ENCODE peak calls at places on chromosome 1, in eight cellular contexts. One of them, this sample, is unnamed.

GRCh38 chr1:195495720-195496635 is 1112.3 kb downstream of the KCNT2 start:
- DNase-seq in HFF-Myc: no peak
- DNase-seq in thoracic aorta: no peak
- DNase-seq in neural crest cell: no peak
- DNase-seq in fibroblast of lung: no peak
- DNase-seq in body of pancreas: no peak
- DNase-seq in astrocyte of the spinal cord: no peak
- DNase-seq in type B pancreatic cell: no peak
- DNase-seq in this sample: no peak

GRCh38 chr1:27519341-27520258 is 29.6 kb upstream of the WASF2 start:
- DNase-seq in HFF-Myc: no peak
- DNase-seq in thoracic aorta: no peak
- DNase-seq in neural crest cell: peak; percentile 57
- DNase-seq in fibroblast of lung: no peak
- DNase-seq in body of pancreas: no peak
- DNase-seq in astrocyte of the spinal cord: no peak
- DNase-seq in type B pancreatic cell: no peak
- DNase-seq in this sample: no peak

GRCh38 chr1:110555807-110556470 is 37.0 kb upstream of the KCNA10 start:
- DNase-seq in HFF-Myc: no peak
- DNase-seq in thoracic aorta: no peak
- DNase-seq in neural crest cell: no peak
- DNase-seq in fibroblast of lung: no peak
- DNase-seq in body of pancreas: peak; percentile 32
- DNase-seq in astrocyte of the spinal cord: no peak
- DNase-seq in type B pancreatic cell: peak; percentile 53
- DNase-seq in this sample: peak; percentile 8

GRCh38 chr1:28195780-28196179 is 19.3 kb upstream of the PTAFR start:
- DNase-seq in HFF-Myc: no peak
- DNase-seq in thoracic aorta: no peak
- DNase-seq in neural crest cell: no peak
- DNase-seq in fibroblast of lung: no peak
- DNase-seq in body of pancreas: no peak
- DNase-seq in astrocyte of the spinal cord: no peak
- DNase-seq in type B pancreatic cell: no peak
- DNase-seq in this sample: no peak

GRCh38 chr1:7420706-7421105 is 350.4 kb upstream of the VAMP3 start:
- DNase-seq in HFF-Myc: no peak
- DNase-seq in thoracic aorta: no peak
- DNase-seq in neural crest cell: no peak
- DNase-seq in fibroblast of lung: no peak
- DNase-seq in body of pancreas: peak; percentile 7
- DNase-seq in astrocyte of the spinal cord: no peak
- DNase-seq in type B pancreatic cell: peak; percentile 24
- DNase-seq in this sample: no peak

GRCh38 chr1:10918531-10918930 is 93.9 kb upstream of the TARDBP start:
- DNase-seq in HFF-Myc: no peak
- DNase-seq in thoracic aorta: no peak
- DNase-seq in neural crest cell: no peak
- DNase-seq in fibroblast of lung: peak; percentile 89
- DNase-seq in body of pancreas: no peak
- DNase-seq in astrocyte of the spinal cord: peak; percentile 63
- DNase-seq in type B pancreatic cell: no peak
- DNase-seq in this sample: no peak

GRCh38 chr1:44276901-44277300 is 63.6 kb downstream of the DMAP1 start:
- DNase-seq in HFF-Myc: no peak
- DNase-seq in thoracic aorta: no peak
- DNase-seq in neural crest cell: no peak
- DNase-seq in fibroblast of lung: peak; percentile 14
- DNase-seq in body of pancreas: no peak
- DNase-seq in astrocyte of the spinal cord: no peak
- DNase-seq in type B pancreatic cell: no peak
- DNase-seq in this sample: peak; percentile 5

GRCh38 chr1:224528900-224529299 is 87.2 kb upstream of the CNIH3 start:
- DNase-seq in HFF-Myc: peak; percentile 84
- DNase-seq in thoracic aorta: no peak
- DNase-seq in neural crest cell: no peak
- DNase-seq in fibroblast of lung: peak; percentile 92
- DNase-seq in body of pancreas: no peak
- DNase-seq in astrocyte of the spinal cord: peak; percentile 89
- DNase-seq in type B pancreatic cell: no peak
- DNase-seq in this sample: peak; percentile 76

GRCh38 chr1:11560061-11560460 is 81.1 kb downstream of the DISP3 start:
- DNase-seq in HFF-Myc: no peak
- DNase-seq in thoracic aorta: no peak
- DNase-seq in neural crest cell: no peak
- DNase-seq in fibroblast of lung: no peak
- DNase-seq in body of pancreas: no peak
- DNase-seq in astrocyte of the spinal cord: no peak
- DNase-seq in type B pancreatic cell: no peak
- DNase-seq in this sample: no peak

GRCh38 chr1:23528245-23528978 is 2.6 kb downstream of the E2F2 start:
- DNase-seq in HFF-Myc: peak; percentile 83
- DNase-seq in thoracic aorta: peak; percentile 21
- DNase-seq in neural crest cell: no peak
- DNase-seq in fibroblast of lung: peak; percentile 69
- DNase-seq in body of pancreas: peak; percentile 83
- DNase-seq in astrocyte of the spinal cord: peak; percentile 65
- DNase-seq in type B pancreatic cell: no peak
- DNase-seq in this sample: peak; percentile 97

GRCh38 chr1:78570539-78570938 is 49.7 kb upstream of the IFI44L start:
- DNase-seq in HFF-Myc: no peak
- DNase-seq in thoracic aorta: no peak
- DNase-seq in neural crest cell: no peak
- DNase-seq in fibroblast of lung: no peak
- DNase-seq in body of pancreas: no peak
- DNase-seq in astrocyte of the spinal cord: no peak
- DNase-seq in type B pancreatic cell: no peak
- DNase-seq in this sample: peak; percentile 9

GRCh38 chr1:70509996-70510876 is 99.2 kb downstream of the CTH start:
- DNase-seq in HFF-Myc: peak; percentile 75
- DNase-seq in thoracic aorta: no peak
- DNase-seq in neural crest cell: no peak
- DNase-seq in fibroblast of lung: peak; percentile 89
- DNase-seq in body of pancreas: peak; percentile 13
- DNase-seq in astrocyte of the spinal cord: peak; percentile 96
- DNase-seq in type B pancreatic cell: no peak
- DNase-seq in this sample: peak; percentile 88

GRCh38 chr1:66207484-66207883 is 326.5 kb upstream of the SGIP1 start:
- DNase-seq in HFF-Myc: no peak
- DNase-seq in thoracic aorta: no peak
- DNase-seq in neural crest cell: no peak
- DNase-seq in fibroblast of lung: peak; percentile 81
- DNase-seq in body of pancreas: no peak
- DNase-seq in astrocyte of the spinal cord: peak; percentile 58
- DNase-seq in type B pancreatic cell: no peak
- DNase-seq in this sample: peak; percentile 12

GRCh38 chr1:225451340-225451739 is 23.5 kb upstream of the LBR start:
- DNase-seq in HFF-Myc: no peak
- DNase-seq in thoracic aorta: no peak
- DNase-seq in neural crest cell: no peak
- DNase-seq in fibroblast of lung: no peak
- DNase-seq in body of pancreas: no peak
- DNase-seq in astrocyte of the spinal cord: no peak
- DNase-seq in type B pancreatic cell: no peak
- DNase-seq in this sample: no peak

GRCh38 chr1:204705888-204706837 is 20.6 kb upstream of the LRRN2 start:
- DNase-seq in HFF-Myc: no peak
- DNase-seq in thoracic aorta: no peak
- DNase-seq in neural crest cell: no peak
- DNase-seq in fibroblast of lung: no peak
- DNase-seq in body of pancreas: no peak
- DNase-seq in astrocyte of the spinal cord: no peak
- DNase-seq in type B pancreatic cell: no peak
- DNase-seq in this sample: no peak

GRCh38 chr1:44464361-44464760 is 59.3 kb downstream of the RNF220 start:
- DNase-seq in HFF-Myc: no peak
- DNase-seq in thoracic aorta: no peak
- DNase-seq in neural crest cell: no peak
- DNase-seq in fibroblast of lung: peak; percentile 74
- DNase-seq in body of pancreas: no peak
- DNase-seq in astrocyte of the spinal cord: peak; percentile 22
- DNase-seq in type B pancreatic cell: no peak
- DNase-seq in this sample: no peak

GRCh38 chr1:156860639-156861423 is at the start of gene NTRK1:
- DNase-seq in HFF-Myc: no peak
- DNase-seq in thoracic aorta: no peak
- DNase-seq in neural crest cell: no peak
- DNase-seq in fibroblast of lung: peak; percentile 30
- DNase-seq in body of pancreas: no peak
- DNase-seq in astrocyte of the spinal cord: no peak
- DNase-seq in type B pancreatic cell: no peak
- DNase-seq in this sample: peak; percentile 24

GRCh38 chr1:15153842-15154479 is 414 bp downstream of the TMEM51 start:
- DNase-seq in HFF-Myc: no peak
- DNase-seq in thoracic aorta: no peak
- DNase-seq in neural crest cell: peak; percentile 68
- DNase-seq in fibroblast of lung: peak; percentile 51
- DNase-seq in body of pancreas: peak; percentile 76
- DNase-seq in astrocyte of the spinal cord: peak; percentile 43
- DNase-seq in type B pancreatic cell: peak; percentile 80
- DNase-seq in this sample: peak; percentile 65
- TF ChIP-seq CTCF in HFF-Myc: peak; percentile 67
- TF ChIP-seq CTCF in thoracic aorta: peak; percentile 61
- TF ChIP-seq CTCF in neural crest cell: peak; percentile 79
- TF ChIP-seq CTCF in fibroblast of lung: peak; percentile 71
- TF ChIP-seq CTCF in body of pancreas: peak; percentile 83
- TF ChIP-seq CTCF in astrocyte of the spinal cord: peak; percentile 78
- TF ChIP-seq CTCF in type B pancreatic cell: peak; percentile 84
- TF ChIP-seq CTCF in this sample: peak; percentile 83

GRCh38 chr1:203036537-203036936 is 10.2 kb downstream of the PPFIA4 start:
- DNase-seq in HFF-Myc: no peak
- DNase-seq in thoracic aorta: no peak
- DNase-seq in neural crest cell: no peak
- DNase-seq in fibroblast of lung: no peak
- DNase-seq in body of pancreas: no peak
- DNase-seq in astrocyte of the spinal cord: no peak
- DNase-seq in type B pancreatic cell: no peak
- DNase-seq in this sample: no peak

GRCh38 chr1:203036135-203036534 is 9.8 kb downstream of the PPFIA4 start:
- DNase-seq in HFF-Myc: no peak
- DNase-seq in thoracic aorta: no peak
- DNase-seq in neural crest cell: no peak
- DNase-seq in fibroblast of lung: peak; percentile 33
- DNase-seq in body of pancreas: no peak
- DNase-seq in astrocyte of the spinal cord: no peak
- DNase-seq in type B pancreatic cell: no peak
- DNase-seq in this sample: no peak

GRCh38 chr1:203033917-203034316 is 7.6 kb downstream of the PPFIA4 start:
- DNase-seq in HFF-Myc: no peak
- DNase-seq in thoracic aorta: no peak
- DNase-seq in neural crest cell: no peak
- DNase-seq in fibroblast of lung: no peak
- DNase-seq in body of pancreas: peak; percentile 2
- DNase-seq in astrocyte of the spinal cord: no peak
- DNase-seq in type B pancreatic cell: no peak
- DNase-seq in this sample: no peak

GRCh38 chr1:203034422-203035110 is 8.3 kb downstream of the PPFIA4 start:
- DNase-seq in HFF-Myc: no peak
- DNase-seq in thoracic aorta: no peak
- DNase-seq in neural crest cell: no peak
- DNase-seq in fibroblast of lung: no peak
- DNase-seq in body of pancreas: peak; percentile 1
- DNase-seq in astrocyte of the spinal cord: no peak
- DNase-seq in type B pancreatic cell: no peak
- DNase-seq in this sample: no peak

DNA sequence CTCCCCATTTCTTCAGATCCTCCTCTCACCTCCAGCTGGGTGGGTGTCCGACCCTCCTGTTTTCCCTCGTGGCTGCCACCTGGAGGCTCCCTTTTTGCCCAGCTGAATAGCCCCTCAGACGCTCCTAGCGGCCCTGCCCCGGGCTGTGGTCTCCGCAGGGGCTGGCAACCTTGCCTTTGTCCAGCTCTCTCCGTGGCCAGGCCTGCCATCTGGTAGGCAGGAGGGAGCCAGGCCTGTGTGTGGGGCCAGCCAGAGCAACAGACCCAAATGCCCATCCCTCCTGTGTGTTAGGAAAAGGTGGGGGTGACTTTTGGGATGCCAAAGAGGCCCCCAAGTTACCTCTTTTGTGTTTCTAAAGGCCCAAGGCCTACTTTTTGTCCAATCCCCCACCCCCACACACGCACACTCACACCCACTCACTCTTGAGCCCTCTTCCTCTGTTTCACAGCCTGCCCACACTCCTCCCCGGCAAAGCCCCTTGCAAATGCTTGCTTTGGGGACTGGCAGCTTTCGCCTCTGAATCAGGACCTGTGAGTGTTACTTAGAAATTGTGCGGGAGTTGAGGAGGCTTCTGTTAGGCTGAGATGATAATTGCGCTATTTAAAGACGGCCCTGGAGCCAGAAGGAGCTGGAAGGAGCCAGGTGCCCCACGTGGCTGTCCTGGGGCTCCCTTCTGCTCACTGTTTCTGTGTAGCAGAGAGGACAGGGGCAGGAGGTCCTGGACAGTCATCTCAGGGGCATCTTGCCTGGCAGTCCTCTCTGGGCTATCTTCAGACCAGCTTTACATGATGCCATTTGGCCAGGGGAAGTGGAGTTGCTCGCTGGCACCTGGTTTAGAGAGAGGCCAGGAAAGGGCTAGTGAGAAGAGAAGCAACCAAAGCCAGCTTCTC is 9.1 kb downstream of the PPFIA4 start:
- DNase-seq in HFF-Myc: no peak
- DNase-seq in thoracic aorta: no peak
- DNase-seq in neural crest cell: no peak
- DNase-seq in fibroblast of lung: no peak
- DNase-seq in body of pancreas: peak; percentile 5
- DNase-seq in astrocyte of the spinal cord: no peak
- DNase-seq in type B pancreatic cell: no peak
- DNase-seq in this sample: no peak
- TF ChIP-seq CTCF in HFF-Myc: no peak
- TF ChIP-seq CTCF in thoracic aorta: no peak
- TF ChIP-seq CTCF in neural crest cell: no peak
- TF ChIP-seq CTCF in fibroblast of lung: no peak
- TF ChIP-seq CTCF in body of pancreas: no peak
- TF ChIP-seq CTCF in astrocyte of the spinal cord: no peak
- TF ChIP-seq CTCF in type B pancreatic cell: no peak
- TF ChIP-seq CTCF in this sample: no peak

GRCh38 chr1:119544165-119544762 is 37.3 kb downstream of the HSD3B1 start:
- DNase-seq in HFF-Myc: no peak
- DNase-seq in thoracic aorta: no peak
- DNase-seq in neural crest cell: no peak
- DNase-seq in fibroblast of lung: no peak
- DNase-seq in body of pancreas: peak; percentile 26
- DNase-seq in astrocyte of the spinal cord: no peak
- DNase-seq in type B pancreatic cell: no peak
- DNase-seq in this sample: peak; percentile 18
- TF ChIP-seq CTCF in HFF-Myc: peak; percentile 64
- TF ChIP-seq CTCF in thoracic aorta: no peak
- TF ChIP-seq CTCF in neural crest cell: peak; percentile 48
- TF ChIP-seq CTCF in fibroblast of lung: no peak
- TF ChIP-seq CTCF in body of pancreas: no peak
- TF ChIP-seq CTCF in astrocyte of the spinal cord: peak; percentile 47
- TF ChIP-seq CTCF in type B pancreatic cell: peak; percentile 54
- TF ChIP-seq CTCF in this sample: peak; percentile 24

GRCh38 chr1:234691567-234691966 is 81.6 kb upstream of the IRF2BP2 start:
- DNase-seq in HFF-Myc: no peak
- DNase-seq in thoracic aorta: no peak
- DNase-seq in neural crest cell: no peak
- DNase-seq in fibroblast of lung: no peak
- DNase-seq in body of pancreas: no peak
- DNase-seq in astrocyte of the spinal cord: peak; percentile 15
- DNase-seq in type B pancreatic cell: no peak
- DNase-seq in this sample: peak; percentile 53
- TF ChIP-seq CTCF in HFF-Myc: peak; percentile 5
- TF ChIP-seq CTCF in thoracic aorta: no peak
- TF ChIP-seq CTCF in neural crest cell: peak; percentile 38
- TF ChIP-seq CTCF in fibroblast of lung: no peak
- TF ChIP-seq CTCF in body of pancreas: no peak
- TF ChIP-seq CTCF in astrocyte of the spinal cord: peak; percentile 18
- TF ChIP-seq CTCF in type B pancreatic cell: peak; percentile 53
- TF ChIP-seq CTCF in this sample: peak; percentile 30

GRCh38 chr1:35857830-35858229 is 25.2 kb upstream of the AGO1 start:
- DNase-seq in HFF-Myc: no peak
- DNase-seq in thoracic aorta: no peak
- DNase-seq in neural crest cell: no peak
- DNase-seq in fibroblast of lung: peak; percentile 27
- DNase-seq in body of pancreas: no peak
- DNase-seq in astrocyte of the spinal cord: peak; percentile 36
- DNase-seq in type B pancreatic cell: no peak
- DNase-seq in this sample: peak; percentile 18
- TF ChIP-seq CTCF in HFF-Myc: peak; percentile 32
- TF ChIP-seq CTCF in thoracic aorta: no peak
- TF ChIP-seq CTCF in neural crest cell: peak; percentile 47
- TF ChIP-seq CTCF in fibroblast of lung: no peak
- TF ChIP-seq CTCF in body of pancreas: no peak
- TF ChIP-seq CTCF in astrocyte of the spinal cord: peak; percentile 36
- TF ChIP-seq CTCF in type B pancreatic cell: peak; percentile 44
- TF ChIP-seq CTCF in this sample: no peak